ENCODE peak calls at places on chromosomes 5 and 9, in four cellular contexts. V is A549, I is GM23248, D is psoas muscle. A is an unnamed sample.

GRCh38 chr5:20335978-20336377 is 348.0 kb upstream of the CDH18 start:
- DNase-seq in V (peak), I (no peak), D (no peak), A (no peak)

GRCh38 chr9:109253637-109254284 is 67.1 kb downstream of the EPB41L4B start:
- DNase-seq in V (peak), I (peak), D (no peak), A (no peak)

GRCh38 chr5:111063709-111064322 is 7.7 kb upstream of the TSLP start:
- DNase-seq in V (peak), I (no peak), D (no peak), A (no peak)

GRCh38 chr5:4941957-4942830 is 197.9 kb upstream of the ADAMTS16 start:
- DNase-seq in V (no peak), I (peak), D (peak), A (peak)

GRCh38 chr5:13510616-13511015 is 433.9 kb downstream of the DNAH5 start:
- DNase-seq in V (no peak), I (no peak), D (no peak), A (no peak)

GRCh38 chr5:163580516-163580915 is 75.1 kb downstream of the MAT2B start:
- DNase-seq in V (no peak), I (no peak), D (no peak), A (no peak)

GRCh38 chr5:3309538-3309937 is 286.1 kb upstream of the IRX1 start:
- DNase-seq in V (no peak), I (no peak), D (no peak), A (no peak)

GRCh38 chr9:87878930-87879603 is 3.6 kb upstream of the SPATA31E1 start:
- DNase-seq in V (peak), I (peak), D (no peak), A (no peak)

GRCh38 chr5:142869883-142870282 is 99.7 kb downstream of the ARHGAP26 start:
- DNase-seq in V (no peak), I (no peak), D (no peak), A (no peak)

GRCh38 chr5:112192886-112193285 is 226.2 kb downstream of the EPB41L4A start:
- DNase-seq in V (no peak), I (no peak), D (no peak), A (no peak)

GRCh38 chr5:7576023-7576715 is 180.2 kb downstream of the ADCY2 start:
- DNase-seq in V (no peak), I (no peak), D (peak), A (no peak)

GRCh38 chr5:56164371-56164770 is 68.8 kb downstream of the ANKRD55 start:
- DNase-seq in V (no peak), I (no peak), D (no peak), A (peak)

GRCh38 chr5:68533051-68533450 is 317.5 kb downstream of the PIK3R1 start:
- DNase-seq in V (no peak), I (no peak), D (no peak), A (no peak)

GRCh38 chr9:108645520-108645919 is 210.3 kb downstream of the ACTL7B start:
- DNase-seq in V (no peak), I (peak), D (no peak), A (no peak)

GRCh38 chr9:37149646-37150308 is 29.4 kb downstream of the ZCCHC7 start:
- DNase-seq in V (no peak), I (no peak), D (no peak), A (no peak)

GRCh38 chr9:100379862-100380261 is 27.1 kb upstream of the TEX10 start:
- DNase-seq in V (peak), I (peak), D (no peak), A (no peak)

DNA sequence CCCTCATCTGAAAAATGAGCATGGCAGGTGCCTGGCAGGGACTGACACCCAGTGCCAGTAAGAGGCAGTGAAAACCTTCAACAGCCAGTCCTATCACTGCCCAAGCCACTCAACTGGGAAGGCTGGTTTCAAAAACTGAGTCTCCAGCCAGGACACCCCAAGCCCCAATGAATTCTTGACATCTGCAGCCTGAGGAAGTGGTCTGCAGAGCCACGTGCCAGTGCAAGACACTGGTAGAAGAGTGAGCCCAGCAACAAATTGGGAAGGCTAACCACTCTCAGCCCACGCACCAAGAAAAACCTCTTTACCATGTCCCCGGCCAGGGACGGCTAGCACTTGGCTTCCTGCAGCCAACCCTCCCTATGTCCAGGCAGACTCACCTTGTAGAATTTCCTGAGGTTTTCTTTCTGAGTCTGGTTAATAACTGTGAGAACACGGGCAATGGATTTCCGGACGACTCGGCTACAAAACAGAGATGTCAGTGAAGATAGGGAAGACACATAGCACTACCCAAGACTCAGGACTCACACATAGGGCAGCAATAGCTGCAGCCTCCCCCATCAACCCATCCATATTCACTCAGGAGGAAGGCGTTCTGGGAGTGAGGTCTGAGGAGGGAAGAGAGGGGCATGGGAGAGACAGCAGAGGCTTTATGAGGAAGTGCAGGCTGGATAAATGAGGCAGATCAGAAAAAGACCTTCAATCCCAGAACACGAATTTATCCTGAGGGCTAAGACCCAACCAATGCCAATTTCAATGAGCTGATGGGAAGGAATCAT is 1.8 kb downstream of the RPL35 start:
- DNase-seq in V (no peak), I (no peak), D (no peak), A (no peak)
- H3K27ac ChIP-seq in V (peak), I (no peak), D (peak), A (no peak)

GRCh38 chr5:132394681-132395259 is 25.3 kb downstream of the SLC22A5 start:
- DNase-seq in V (no peak), I (no peak), D (no peak), A (no peak)
- H3K27ac ChIP-seq in V (no peak), I (no peak), D (no peak), A (no peak)

GRCh38 chr5:96718635-96719077 is 56.5 kb downstream of the CAST start:
- DNase-seq in V (no peak), I (no peak), D (peak), A (peak)
- H3K27ac ChIP-seq in V (no peak), I (no peak), D (peak), A (no peak)

DNA sequence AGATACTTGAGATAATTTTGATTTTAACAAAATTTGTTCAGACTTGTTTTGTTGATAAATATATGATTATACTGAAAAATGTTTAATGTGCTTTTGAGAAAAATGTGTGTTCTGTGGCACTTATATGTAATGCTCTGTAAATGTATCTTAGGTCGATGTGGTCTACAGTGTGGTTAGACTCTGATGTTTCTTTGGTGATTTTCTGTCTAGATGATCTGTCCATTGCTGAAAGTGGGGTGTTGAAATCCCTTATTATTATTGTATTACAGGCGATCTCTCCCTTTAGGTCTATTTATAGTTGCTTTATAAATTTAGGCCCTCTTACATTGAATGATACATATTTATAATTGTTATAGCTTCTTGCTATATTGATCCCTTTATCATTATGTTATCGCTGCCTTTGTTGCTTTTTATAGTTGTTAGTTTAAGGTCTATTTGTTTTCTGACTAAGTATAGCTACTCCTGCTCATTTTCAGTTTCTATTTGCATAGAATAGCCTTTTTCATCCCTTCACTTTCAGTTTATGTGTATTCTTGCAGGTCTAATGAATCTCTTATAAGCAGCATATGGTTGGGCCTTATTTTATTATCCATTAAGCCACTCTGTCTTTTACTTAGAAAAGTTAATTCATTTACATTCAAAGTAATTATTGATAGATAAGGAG is 124.3 kb downstream of the MRPS30 start:
- DNase-seq in V (no peak), I (no peak), D (no peak), A (no peak)
- H3K27ac ChIP-seq in V (no peak), I (no peak), D (no peak), A (no peak)

DNA sequence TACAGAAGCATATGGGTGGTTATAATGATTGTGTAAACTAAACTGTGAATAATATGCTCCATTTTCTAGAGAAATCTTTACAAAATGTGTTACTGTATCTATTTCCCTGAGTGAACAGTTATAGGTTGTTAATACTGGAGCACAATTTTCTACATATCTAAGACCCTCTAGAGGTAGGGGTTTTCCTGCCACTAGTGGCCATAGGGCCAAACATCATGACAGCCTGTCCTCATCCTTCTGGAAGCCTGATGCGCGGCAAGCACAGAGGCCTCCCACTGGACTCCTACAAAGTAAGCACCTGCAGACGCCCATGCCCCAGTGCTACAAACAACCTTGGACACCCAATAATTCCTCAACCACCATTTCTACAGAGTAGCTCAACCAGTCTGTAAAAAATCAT is 1.9 kb upstream of the SNX18 start:
- DNase-seq in V (no peak), I (no peak), D (no peak), A (no peak)
- H3K27ac ChIP-seq in V (no peak), I (peak), D (no peak), A (no peak)

A was measured in ovary.